ENCODE peak calls at places on chromosomes 12 and 14, in nine cellular contexts. X, M, A, L, V, P, I, Q and W are unnamed samples.

GRCh38 chr14:46487582-46488350 is 163.8 kb downstream of the RPL10L start:
- DNase-seq in V (no peak), P (no peak), Q (no peak), I (no peak), X (no peak), L (peak), M (no peak), A (no peak), W (no peak)

GRCh38 chr12:30795410-30795659 is 40.6 kb upstream of the CAPRIN2 start:
- DNase-seq in A (no peak), Q (no peak), M (no peak), X (no peak), L (no peak), I (no peak), P (no peak), V (no peak), W (peak)

GRCh38 chr12:105399428-105400081 is 69.1 kb downstream of the C12orf75 start:
- DNase-seq in P (no peak), X (no peak), V (no peak), I (no peak), Q (peak), M (no peak), L (no peak), A (no peak), W (no peak)

GRCh38 chr12:98725481-98726247 is 80.6 kb downstream of the APAF1 start:
- DNase-seq in M (peak), A (peak), L (peak), P (peak), Q (peak), V (peak), I (peak), X (peak), W (peak)

GRCh38 chr14:61421212-61421923 is 100.0 kb downstream of the PRKCH start:
- DNase-seq in V (no peak), Q (no peak), P (no peak), M (no peak), I (no peak), A (no peak), L (no peak), X (no peak), W (no peak)

GRCh38 chr12:103169-103981 is 36.8 kb downstream of the IQSEC3 start:
- DNase-seq in P (no peak), V (peak), I (no peak), A (peak), Q (no peak), X (peak), L (peak), M (peak), W (peak)

GRCh38 chr12:88648625-88649024 is 68.4 kb upstream of the KITLG start:
- DNase-seq in L (no peak), V (no peak), A (no peak), P (no peak), I (no peak), M (no peak), X (no peak), Q (no peak), W (no peak)

GRCh38 chr14:87461704-87462103 is 531.3 kb downstream of the GALC start:
- DNase-seq in Q (no peak), X (no peak), A (no peak), L (no peak), M (peak), I (no peak), V (no peak), P (no peak), W (no peak)

GRCh38 chr12:124713436-124714082 is 146.1 kb upstream of the NCOR2 start:
- DNase-seq in A (no peak), L (no peak), I (no peak), M (peak), P (peak), V (no peak), X (peak), Q (peak), W (peak)
- TF ChIP-seq EZH2phosphoT487 in A (no peak), L (no peak), I (no peak), M (no peak), P (no peak), V (no peak), X (no peak), Q (no peak), W (no peak)

GRCh38 chr14:55028476-55028875 is 1.4 kb downstream of the SOCS4 start:
- DNase-seq in X (no peak), L (no peak), V (no peak), A (no peak), I (no peak), Q (no peak), P (no peak), M (no peak), W (no peak)
- H3K4me2 ChIP-seq in X (peak), L (peak), V (peak), A (peak), I (peak), Q (peak), P (peak), M (peak), W (peak)

GRCh38 chr14:100333867-100334266 is 10.7 kb downstream of the SLC25A47 start:
- DNase-seq in L (no peak), I (no peak), A (no peak), Q (no peak), P (no peak), M (no peak), X (no peak), V (no peak), W (no peak)

GRCh38 chr14:100333311-100333710 is 10.2 kb downstream of the SLC25A47 start:
- DNase-seq in A (no peak), Q (no peak), I (no peak), V (no peak), P (no peak), X (no peak), L (no peak), M (no peak), W (no peak)

GRCh38 chr14:100330396-100330931 is 7.3 kb downstream of the SLC25A47 start:
- DNase-seq in V (no peak), L (no peak), I (no peak), X (no peak), P (no peak), M (no peak), A (no peak), Q (no peak), W (no peak)

GRCh38 chr14:100334904-100335303 is 11.8 kb downstream of the SLC25A47 start:
- DNase-seq in X (no peak), P (no peak), A (no peak), M (no peak), Q (no peak), V (no peak), I (no peak), L (no peak), W (no peak)

DNA sequence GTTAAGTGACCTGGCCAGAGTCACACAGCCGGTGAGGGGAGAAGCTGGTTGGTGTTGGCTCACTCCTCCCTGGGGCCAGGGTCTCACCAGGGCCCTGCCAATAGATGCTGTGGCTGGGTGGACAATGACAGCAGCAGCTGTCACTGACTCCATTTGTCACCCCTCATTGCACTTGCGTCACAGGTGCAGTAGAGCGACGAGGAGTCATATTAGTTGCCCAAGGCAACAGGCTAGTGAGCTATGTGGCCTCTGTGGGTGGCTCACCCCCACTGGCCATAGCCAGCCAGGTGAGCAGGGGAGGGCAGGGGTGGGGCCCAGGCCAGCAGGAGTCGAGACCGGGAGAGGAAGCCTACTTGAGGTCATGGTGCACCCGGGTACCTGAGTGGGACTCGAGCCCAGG is 9.7 kb downstream of the SLC25A47 start:
- DNase-seq in V (peak), L (no peak), Q (no peak), A (no peak), X (no peak), I (no peak), M (no peak), P (no peak), W (no peak)
- TF ChIP-seq EZH2phosphoT487 in V (no peak), L (no peak), Q (no peak), A (no peak), X (no peak), I (no peak), M (no peak), P (no peak), W (no peak)

GRCh38 chr12:28122756-28123155 is 67.5 kb upstream of the CCDC91 start:
- DNase-seq in X (no peak), I (no peak), V (no peak), L (peak), M (no peak), Q (no peak), P (no peak), A (no peak), W (no peak)
- H3K4me2 ChIP-seq in X (no peak), I (no peak), V (no peak), L (no peak), M (no peak), Q (no peak), P (no peak), A (no peak), W (no peak)

DNA sequence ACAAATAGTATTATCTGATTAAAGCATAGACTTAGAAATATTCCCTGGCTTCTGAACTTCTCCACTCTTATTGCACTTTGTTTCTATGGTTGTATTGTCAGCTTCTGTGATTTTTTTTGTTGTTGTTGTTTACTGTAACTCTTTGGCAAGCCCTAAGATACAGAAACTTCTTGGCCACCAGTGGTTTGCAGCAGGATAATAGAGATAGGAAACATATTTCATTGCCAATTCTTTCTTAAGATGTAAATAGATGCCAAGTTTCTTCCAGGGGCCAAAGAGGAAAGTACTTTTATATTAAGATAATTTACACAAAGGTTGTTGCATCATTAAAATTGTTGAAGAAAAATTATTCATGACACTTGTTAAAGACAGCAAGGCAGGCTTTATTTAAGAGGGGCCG is 123.8 kb downstream of the PTPRB start:
- DNase-seq in Q (no peak), M (no peak), A (no peak), I (no peak), L (no peak), P (no peak), V (no peak), X (no peak), W (no peak)
- TF ChIP-seq EZH2phosphoT487 in Q (no peak), M (no peak), A (no peak), I (no peak), L (no peak), P (no peak), V (no peak), X (no peak), W (no peak)